ENCODE peak calls at places on chromosomes 5 and 9, in nine cellular contexts. N is HTR-8/SVneo; A is midbrain; L is activated T-cell treated with anti-CD3 and anti-CD28 coated beads, Interleukin-2, amount 50 U/mL, for 72 hours; U is NCI-H2081; Q is activated T-helper 9 cell treated with anti-CD3 and anti-CD28 coated beads, Interleukin-2, amount 50 U/mL, for 16 hours; P is type B pancreatic cell; V is stimulated activated effector memory CD8-positive, alpha-beta T cell treated with anti-CD3 and anti-CD28 coated beads, Interleukin-12 subunit alpha, Interleukin-12 subunit beta, amount 100 ng/mL, for 72 hours; Z is endothelial cell. T is an unnamed sample.

GRCh38 chr9:77901771-77902170 is 129.8 kb downstream of the GNAQ start:
- DNase-seq in N (no peak), A (no peak), L (no peak), U (no peak), Q (no peak), P (no peak), V (no peak), Z (no peak), T (no peak)

GRCh38 chr9:124216474-124217176 is 41.1 kb upstream of the NEK6 start:
- DNase-seq in N (no peak), A (peak), L (peak), U (no peak), Q (peak), P (no peak), V (peak), Z (no peak), T (peak)

GRCh38 chr9:129416831-129417604 is 203.9 kb downstream of the C9orf50 start:
- DNase-seq in N (no peak), A (no peak), L (no peak), U (no peak), Q (no peak), P (no peak), V (no peak), Z (no peak), T (no peak)

GRCh38 chr5:135458921-135459331 is 6.8 kb upstream of the TIFAB start:
- DNase-seq in N (peak), A (no peak), L (no peak), U (no peak), Q (no peak), P (no peak), V (no peak), Z (no peak), T (no peak)

GRCh38 chr5:79236970-79237734 is 1.2 kb downstream of the JMY start:
- DNase-seq in N (peak), A (peak), L (peak), U (peak), Q (peak), P (no peak), V (peak), Z (peak), T (no peak)

GRCh38 chr5:56440871-56441740 is 208.0 kb upstream of the ANKRD55 start:
- DNase-seq in N (no peak), A (no peak), L (no peak), U (no peak), Q (no peak), P (no peak), V (no peak), Z (no peak), T (no peak)

GRCh38 chr5:36377192-36377591 is 75.5 kb upstream of the RANBP3L start:
- DNase-seq in N (no peak), A (no peak), L (no peak), U (no peak), Q (no peak), P (no peak), V (no peak), Z (no peak), T (no peak)

GRCh38 chr9:84827248-84827786 is 157.8 kb downstream of the NTRK2 start:
- DNase-seq in N (no peak), A (no peak), L (no peak), U (no peak), Q (no peak), P (no peak), V (no peak), Z (no peak), T (no peak)

GRCh38 chr5:103919526-103919925 is 356.9 kb upstream of the NUDT12 start:
- DNase-seq in N (no peak), A (no peak), L (no peak), U (no peak), Q (no peak), P (no peak), V (no peak), Z (no peak), T (no peak)

GRCh38 chr9:133151041-133151440 is 12.7 kb downstream of the GBGT1 start:
- DNase-seq in N (no peak), A (no peak), L (no peak), U (no peak), Q (no peak), P (no peak), V (no peak), Z (no peak), T (no peak)

GRCh38 chr9:95507456-95508241 is 9.1 kb downstream of the PTCH1 start:
- DNase-seq in N (no peak), A (peak), L (peak), U (peak), Q (no peak), P (no peak), V (peak), Z (peak), T (peak)

GRCh38 chr5:174751154-174751990 is 27.0 kb downstream of the MSX2 start:
- DNase-seq in N (peak), A (no peak), L (no peak), U (no peak), Q (no peak), P (peak), V (no peak), Z (no peak), T (no peak)